ENCODE peak calls at places on chromosomes 11 and 22, in nine cellular contexts. I is GM23248, G is GM23338, X is OCI-LY7, U is MM.1S, S is HCT116, H is hepatocyte, C is SK-N-SH, W is PC-3. F is an unnamed sample.

GRCh38 chr22:44936201-44936600 is 73.6 kb downstream of the PHF21B start:
- DNase-seq in I (no peak), G (no peak), X (no peak), U (no peak), S (no peak), H (no peak), C (no peak), W (no peak), F (no peak)

GRCh38 chr11:75188671-75189070 is 37.8 kb downstream of the SLCO2B1 start:
- DNase-seq in I (no peak), G (no peak), X (no peak), U (no peak), S (no peak), H (no peak), C (no peak), W (no peak), F (no peak)

GRCh38 chr11:29271616-29272015 is 745.2 kb downstream of the KCNA4 start:
- DNase-seq in I (no peak), G (no peak), X (no peak), U (no peak), S (no peak), H (no peak), C (no peak), W (no peak), F (no peak)

GRCh38 chr11:121419839-121420238 is 32.3 kb upstream of the SORL1 start:
- DNase-seq in I (no peak), G (no peak), X (no peak), U (no peak), S (no peak), H (no peak), C (no peak), W (no peak), F (no peak)

GRCh38 chr11:61091373-61092279 is 10.7 kb upstream of the CD5 start:
- DNase-seq in I (peak), G (no peak), X (no peak), U (no peak), S (no peak), H (no peak), C (no peak), W (no peak), F (no peak)

GRCh38 chr11:134331565-134332188 is at the start of gene GLB1L2:
- DNase-seq in I (peak), G (peak), X (no peak), U (no peak), S (peak), H (peak), C (peak), W (peak), F (peak)

GRCh38 chr11:38005597-38005996 is 1407.6 kb upstream of the RAG2 start:
- DNase-seq in I (no peak), G (no peak), X (no peak), U (no peak), S (no peak), H (no peak), C (no peak), W (no peak), F (no peak)

GRCh38 chr11:119942021-119942420 is 195.9 kb downstream of the TRIM29 start:
- DNase-seq in I (no peak), G (peak), X (no peak), U (no peak), S (no peak), H (no peak), C (no peak), W (no peak), F (no peak)

GRCh38 chr11:75319035-75319877 is 32.2 kb downstream of the ARRB1 start:
- DNase-seq in I (peak), G (no peak), X (no peak), U (no peak), S (no peak), H (no peak), C (no peak), W (peak), F (no peak)

GRCh38 chr11:47165294-47165840 is 11.3 kb downstream of the ARFGAP2 start:
- DNase-seq in I (no peak), G (no peak), X (no peak), U (no peak), S (no peak), H (no peak), C (no peak), W (no peak), F (no peak)

GRCh38 chr11:80638296-80638695 is 1197.5 kb upstream of the TENM4 start:
- DNase-seq in I (no peak), G (no peak), X (no peak), U (peak), S (no peak), H (no peak), C (no peak), W (peak), F (no peak)

GRCh38 chr11:18773681-18774080 is 17.9 kb downstream of the PTPN5 start:
- DNase-seq in I (no peak), G (no peak), X (no peak), U (no peak), S (no peak), H (no peak), C (no peak), W (no peak), F (no peak)

GRCh38 chr11:36296925-36297604 is 977 bp downstream of the PRR5L start:
- DNase-seq in I (peak), G (no peak), X (no peak), U (no peak), S (no peak), H (no peak), C (no peak), W (no peak), F (no peak)

GRCh38 chr22:38873469-38874411 is 1.7 kb upstream of the CBX6 start:
- DNase-seq in I (peak), G (no peak), X (no peak), U (peak), S (no peak), H (peak), C (no peak), W (peak), F (no peak)

GRCh38 chr11:2527621-2528291 is 82.9 kb downstream of the KCNQ1 start:
- DNase-seq in I (no peak), G (no peak), X (no peak), U (no peak), S (no peak), H (no peak), C (no peak), W (no peak), F (no peak)

GRCh38 chr11:118251858-118252652 is at the start of gene MPZL3:
- DNase-seq in I (peak), G (peak), X (peak), U (peak), S (peak), H (peak), C (peak), W (peak), F (peak)

GRCh38 chr11:8307601-8308000 is 43.9 kb upstream of the LMO1 start:
- DNase-seq in I (no peak), G (no peak), X (no peak), U (no peak), S (no peak), H (no peak), C (no peak), W (no peak), F (no peak)

GRCh38 chr11:2138436-2139117 is 612 bp downstream of the IGF2 start:
- DNase-seq in I (peak), G (peak), X (no peak), U (no peak), S (no peak), H (peak), C (no peak), W (no peak), F (peak)

GRCh38 chr11:105071060-105071732 is 26.1 kb upstream of the CARD16 start:
- DNase-seq in I (no peak), G (no peak), X (no peak), U (peak), S (no peak), H (no peak), C (no peak), W (no peak), F (no peak)

GRCh38 chr11:64580387-64580786 is 10.6 kb upstream of the SLC22A12 start:
- DNase-seq in I (peak), G (no peak), X (no peak), U (no peak), S (no peak), H (no peak), C (no peak), W (no peak), F (no peak)

GRCh38 chr11:16613401-16614381 is 124.8 kb upstream of the C11orf58 start:
- DNase-seq in I (peak), G (peak), X (peak), U (peak), S (peak), H (peak), C (peak), W (peak), F (peak)

GRCh38 chr22:32411388-32411787 is 659 bp downstream of the RTCB start:
- DNase-seq in I (peak), G (peak), X (peak), U (no peak), S (no peak), H (peak), C (peak), W (peak), F (peak)

GRCh38 chr22:26168934-26169311 is 339 bp upstream of the SEZ6L start:
- DNase-seq in I (peak), G (no peak), X (no peak), U (no peak), S (no peak), H (peak), C (no peak), W (no peak), F (no peak)

GRCh38 chr22:43203471-43203981 is 16.6 kb upstream of the TTLL12 start:
- DNase-seq in I (no peak), G (peak), X (no peak), U (no peak), S (no peak), H (no peak), C (no peak), W (no peak), F (peak)

GRCh38 chr22:44363214-44363979 is 50.6 kb upstream of the SHISAL1 start:
- DNase-seq in I (peak), G (no peak), X (no peak), U (no peak), S (no peak), H (peak), C (peak), W (peak), F (no peak)

GRCh38 chr11:16606784-16607674 is 131.4 kb upstream of the C11orf58 start:
- DNase-seq in I (no peak), G (peak), X (no peak), U (no peak), S (no peak), H (peak), C (peak), W (no peak), F (peak)

GRCh38 chr22:42322562-42322926 is 52.1 kb upstream of the TCF20 start:
- DNase-seq in I (no peak), G (no peak), X (no peak), U (no peak), S (no peak), H (no peak), C (no peak), W (no peak), F (no peak)

GRCh38 chr11:68533945-68534344 is 73.4 kb downstream of the PPP6R3 start:
- DNase-seq in I (no peak), G (no peak), X (no peak), U (no peak), S (no peak), H (no peak), C (no peak), W (no peak), F (no peak)

GRCh38 chr11:36475192-36475591 is 34.9 kb downstream of the TRAF6 start:
- DNase-seq in I (peak), G (no peak), X (no peak), U (no peak), S (no peak), H (no peak), C (no peak), W (no peak), F (no peak)

GRCh38 chr11:106442032-106442431 is 364.6 kb downstream of the AASDHPPT start:
- DNase-seq in I (no peak), G (no peak), X (no peak), U (no peak), S (no peak), H (no peak), C (no peak), W (peak), F (no peak)

GRCh38 chr11:106449756-106450155 is 372.3 kb downstream of the AASDHPPT start:
- DNase-seq in I (no peak), G (no peak), X (no peak), U (no peak), S (no peak), H (no peak), C (no peak), W (peak), F (no peak)

GRCh38 chr11:106446961-106447360 is 369.5 kb downstream of the AASDHPPT start:
- DNase-seq in I (no peak), G (peak), X (no peak), U (no peak), S (no peak), H (peak), C (no peak), W (peak), F (no peak)

GRCh38 chr11:106446302-106446701 is 368.8 kb downstream of the AASDHPPT start:
- DNase-seq in I (no peak), G (no peak), X (no peak), U (no peak), S (no peak), H (no peak), C (no peak), W (peak), F (no peak)

DNA sequence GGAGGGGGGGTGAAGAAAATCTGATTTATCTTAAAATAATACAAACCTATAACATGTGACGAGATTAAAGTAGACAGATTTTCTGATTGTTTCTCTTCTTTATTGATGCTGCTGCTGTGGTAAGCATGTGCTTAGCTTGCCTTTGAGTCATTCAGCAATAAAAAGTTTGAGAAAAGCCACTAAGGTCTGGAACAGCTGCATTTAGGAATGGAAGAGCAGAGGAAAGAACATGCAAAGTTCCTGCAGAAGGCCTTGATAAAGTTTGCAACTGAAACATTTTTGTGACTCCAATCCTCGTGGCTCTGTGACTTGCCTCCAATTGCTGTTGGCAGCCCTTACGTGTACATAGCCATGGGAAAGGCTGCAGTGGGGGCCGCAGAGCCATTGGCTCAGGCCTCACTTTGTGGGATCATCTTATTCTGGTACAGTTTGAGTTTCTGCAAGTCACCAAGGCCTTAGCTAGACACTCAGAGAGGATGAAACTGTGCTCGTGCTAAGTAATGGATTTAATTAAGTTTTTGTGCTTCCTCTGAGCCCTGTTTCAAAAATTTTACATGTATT is 370.2 kb downstream of the AASDHPPT start:
- DNase-seq in I (peak), G (no peak), X (no peak), U (no peak), S (no peak), H (no peak), C (no peak), W (peak), F (no peak)
- H3K4me2 ChIP-seq in I (no peak), G (no peak), X (no peak), U (no peak), S (no peak), H (peak), C (no peak), W (no peak), F (peak)

DNA sequence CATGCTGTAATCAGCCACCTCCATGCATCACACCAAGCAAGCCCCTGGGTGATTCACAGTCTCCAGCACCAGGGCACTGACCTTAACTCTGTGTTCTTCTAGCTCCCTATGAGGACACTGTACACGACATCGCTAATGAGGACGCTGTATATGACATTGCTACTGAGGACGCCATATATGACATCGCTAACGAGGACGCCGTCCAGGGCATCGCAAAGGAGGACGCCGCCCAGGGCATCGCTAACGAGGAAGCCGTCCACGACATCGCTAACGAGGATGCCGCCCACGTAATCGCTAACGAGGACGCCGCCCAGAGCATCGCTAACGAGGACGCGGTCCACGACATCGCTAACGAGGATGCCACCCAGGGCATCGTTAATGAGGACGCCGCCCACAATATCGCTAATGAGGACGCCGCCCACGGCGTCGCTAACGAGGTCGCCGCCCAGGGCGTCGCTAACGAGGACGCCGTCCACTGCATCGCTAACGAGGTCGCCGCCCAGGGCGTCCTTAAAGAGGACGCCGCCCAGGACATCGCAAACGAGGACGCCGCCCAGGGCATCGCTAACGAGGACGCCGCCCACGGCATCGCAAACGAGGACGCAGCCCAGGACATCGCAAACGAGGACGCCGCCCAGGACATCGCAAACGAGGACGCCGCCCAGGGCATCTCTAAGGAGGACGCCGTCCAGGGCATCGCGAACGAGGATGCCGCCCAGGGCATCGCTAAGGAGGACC is 34.5 kb upstream of the DGCR6L start:
- DNase-seq in I (no peak), G (no peak), X (no peak), U (no peak), S (no peak), H (no peak), C (no peak), W (no peak), F (no peak)
- TF ChIP-seq EZH2phosphoT487 in I (no peak), G (no peak), X (no peak), U (no peak), S (no peak), H (no peak), C (no peak), W (no peak), F (no peak)

GRCh38 chr11:12840871-12841516 is 166.8 kb downstream of the TEAD1 start:
- DNase-seq in I (peak), G (no peak), X (no peak), U (no peak), S (no peak), H (no peak), C (peak), W (peak), F (peak)
- H3K4me2 ChIP-seq in I (no peak), G (no peak), X (peak), U (no peak), S (no peak), H (peak), C (peak), W (peak), F (peak)

GRCh38 chr22:49792107-49792506 is 35.6 kb downstream of the BRD1 start:
- DNase-seq in I (no peak), G (no peak), X (no peak), U (no peak), S (no peak), H (no peak), C (no peak), W (no peak), F (no peak)

GRCh38 chr22:49793871-49794270 is 33.8 kb downstream of the BRD1 start:
- DNase-seq in I (no peak), G (no peak), X (no peak), U (no peak), S (no peak), H (no peak), C (no peak), W (no peak), F (no peak)

GRCh38 chr22:49791682-49792081 is 36.0 kb downstream of the BRD1 start:
- DNase-seq in I (no peak), G (no peak), X (no peak), U (no peak), S (no peak), H (no peak), C (no peak), W (peak), F (no peak)

GRCh38 chr22:49795521-49795920 is 32.2 kb downstream of the BRD1 start:
- DNase-seq in I (no peak), G (no peak), X (no peak), U (no peak), S (no peak), H (no peak), C (no peak), W (no peak), F (no peak)

GRCh38 chr22:49793296-49793695 is 34.4 kb downstream of the BRD1 start:
- DNase-seq in I (no peak), G (no peak), X (no peak), U (no peak), S (no peak), H (no peak), C (peak), W (no peak), F (no peak)
- TF ChIP-seq EZH2phosphoT487 in I (no peak), G (no peak), X (no peak), U (no peak), S (no peak), H (no peak), C (no peak), W (no peak), F (no peak)

DNA sequence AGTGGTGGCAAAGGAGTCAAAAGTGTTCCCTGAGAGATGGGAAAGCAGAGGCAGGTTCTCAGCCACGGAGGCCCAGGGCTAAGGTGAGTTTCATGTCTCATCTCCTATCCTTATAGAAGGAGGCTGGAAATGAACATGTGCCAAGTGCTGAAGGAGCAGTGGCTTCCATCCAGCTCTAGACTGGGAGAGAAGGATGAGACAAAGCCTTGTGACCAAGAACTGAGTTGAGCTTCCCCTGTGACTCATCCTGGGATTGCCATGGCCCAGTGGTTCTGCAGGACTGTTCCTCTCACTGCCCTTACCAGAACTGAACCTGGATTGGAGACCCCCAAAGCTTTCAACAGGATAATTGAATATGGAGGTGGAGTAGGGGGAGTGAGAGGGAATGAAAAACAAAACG is 16.7 kb upstream of the OR9Q1 start:
- DNase-seq in I (peak), G (no peak), X (no peak), U (no peak), S (no peak), H (no peak), C (no peak), W (peak), F (no peak)
- H3K4me2 ChIP-seq in I (no peak), G (no peak), X (no peak), U (no peak), S (no peak), H (no peak), C (no peak), W (no peak), F (no peak)

DNA sequence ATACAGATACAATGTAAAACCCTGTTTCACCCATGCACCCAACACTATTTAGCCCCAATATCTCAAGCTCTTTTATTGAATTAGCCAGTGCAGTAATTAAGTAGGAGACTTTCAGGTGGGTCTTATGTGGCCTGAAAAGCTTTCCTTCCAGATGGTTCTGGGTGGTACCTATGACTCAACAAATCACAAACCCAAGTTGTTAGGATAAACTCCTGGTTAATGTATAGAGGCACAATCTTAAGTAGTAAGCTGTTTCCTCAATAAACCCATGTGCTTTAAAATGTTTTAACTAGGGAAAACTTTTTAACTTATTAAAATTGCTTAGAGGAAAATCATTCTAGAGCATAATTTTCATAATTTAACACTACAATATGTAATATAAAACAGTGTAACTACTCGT is 13.2 kb downstream of the PRDM10 start:
- DNase-seq in I (no peak), G (no peak), X (no peak), U (no peak), S (no peak), H (no peak), C (no peak), W (no peak), F (no peak)
- TF ChIP-seq EZH2phosphoT487 in I (no peak), G (no peak), X (no peak), U (no peak), S (no peak), H (no peak), C (no peak), W (no peak), F (no peak)

F was measured in neural progenitor cell.